ENCODE peak calls at places on chromosomes 3 and 15, in nine cellular contexts. One of them, this sample, is unnamed.

GRCh38 chr3:129230311-129231019 is 18.9 kb upstream of the COPG1 start:
- DNase-seq in cardiac muscle cell: no peak
- DNase-seq in foreskin fibroblast: peak
- DNase-seq in brain microvascular endothelial cell: peak
- DNase-seq in ovary: no peak
- DNase-seq in A549: no peak
- DNase-seq in WTC11: no peak
- DNase-seq in nephron progenitor cell: no peak
- DNase-seq in AG04449: no peak
- DNase-seq in this sample: no peak

GRCh38 chr3:74621581-74621980 is 7.1 kb upstream of the CNTN3 start:
- DNase-seq in cardiac muscle cell: no peak
- DNase-seq in foreskin fibroblast: no peak
- DNase-seq in brain microvascular endothelial cell: no peak
- DNase-seq in ovary: no peak
- DNase-seq in A549: no peak
- DNase-seq in WTC11: no peak
- DNase-seq in nephron progenitor cell: no peak
- DNase-seq in AG04449: no peak
- DNase-seq in this sample: no peak

GRCh38 chr15:27592036-27592725 is 506.9 kb downstream of the OCA2 start:
- DNase-seq in cardiac muscle cell: peak
- DNase-seq in foreskin fibroblast: no peak
- DNase-seq in brain microvascular endothelial cell: no peak
- DNase-seq in ovary: no peak
- DNase-seq in A549: no peak
- DNase-seq in WTC11: no peak
- DNase-seq in nephron progenitor cell: peak
- DNase-seq in AG04449: no peak
- DNase-seq in this sample: no peak

GRCh38 chr3:72334681-72335457 is 513.4 kb downstream of the SHQ1 start:
- DNase-seq in cardiac muscle cell: no peak
- DNase-seq in foreskin fibroblast: no peak
- DNase-seq in brain microvascular endothelial cell: no peak
- DNase-seq in ovary: no peak
- DNase-seq in A549: no peak
- DNase-seq in WTC11: no peak
- DNase-seq in nephron progenitor cell: no peak
- DNase-seq in AG04449: no peak
- DNase-seq in this sample: no peak

GRCh38 chr3:197749315-197749600 is 425 bp upstream of the FYTTD1 start:
- DNase-seq in cardiac muscle cell: peak
- DNase-seq in foreskin fibroblast: peak
- DNase-seq in brain microvascular endothelial cell: peak
- DNase-seq in ovary: no peak
- DNase-seq in A549: peak
- DNase-seq in WTC11: peak
- DNase-seq in nephron progenitor cell: no peak
- DNase-seq in AG04449: no peak
- DNase-seq in this sample: no peak

GRCh38 chr3:90033242-90033641 is 925.8 kb downstream of the EPHA3 start:
- DNase-seq in cardiac muscle cell: no peak
- DNase-seq in foreskin fibroblast: no peak
- DNase-seq in brain microvascular endothelial cell: no peak
- DNase-seq in ovary: no peak
- DNase-seq in A549: no peak
- DNase-seq in WTC11: no peak
- DNase-seq in nephron progenitor cell: no peak
- DNase-seq in AG04449: no peak
- DNase-seq in this sample: no peak

GRCh38 chr3:183252973-183253363 is at the start of gene B3GNT5:
- DNase-seq in cardiac muscle cell: peak
- DNase-seq in foreskin fibroblast: no peak
- DNase-seq in brain microvascular endothelial cell: no peak
- DNase-seq in ovary: peak
- DNase-seq in A549: no peak
- DNase-seq in WTC11: peak
- DNase-seq in nephron progenitor cell: peak
- DNase-seq in AG04449: no peak
- DNase-seq in this sample: no peak

GRCh38 chr3:142930510-142930909 is 33.0 kb downstream of the PAQR9 start:
- DNase-seq in cardiac muscle cell: no peak
- DNase-seq in foreskin fibroblast: no peak
- DNase-seq in brain microvascular endothelial cell: no peak
- DNase-seq in ovary: no peak
- DNase-seq in A549: no peak
- DNase-seq in WTC11: no peak
- DNase-seq in nephron progenitor cell: no peak
- DNase-seq in AG04449: no peak
- DNase-seq in this sample: no peak

GRCh38 chr3:119918992-119919933 is 137.4 kb downstream of the NR1I2 start:
- DNase-seq in cardiac muscle cell: no peak
- DNase-seq in foreskin fibroblast: no peak
- DNase-seq in brain microvascular endothelial cell: no peak
- DNase-seq in ovary: no peak
- DNase-seq in A549: no peak
- DNase-seq in WTC11: no peak
- DNase-seq in nephron progenitor cell: no peak
- DNase-seq in AG04449: no peak
- DNase-seq in this sample: no peak

GRCh38 chr15:49492834-49493233 is 69.8 kb downstream of the FGF7 start:
- DNase-seq in cardiac muscle cell: no peak
- DNase-seq in foreskin fibroblast: peak
- DNase-seq in brain microvascular endothelial cell: no peak
- DNase-seq in ovary: no peak
- DNase-seq in A549: no peak
- DNase-seq in WTC11: no peak
- DNase-seq in nephron progenitor cell: no peak
- DNase-seq in AG04449: peak
- DNase-seq in this sample: no peak

GRCh38 chr15:68821898-68822380 is 1.2 kb upstream of the ANP32A start:
- DNase-seq in cardiac muscle cell: peak
- DNase-seq in foreskin fibroblast: no peak
- DNase-seq in brain microvascular endothelial cell: no peak
- DNase-seq in ovary: no peak
- DNase-seq in A549: no peak
- DNase-seq in WTC11: no peak
- DNase-seq in nephron progenitor cell: no peak
- DNase-seq in AG04449: no peak
- DNase-seq in this sample: no peak

GRCh38 chr3:63232764-63233396 is 45.2 kb upstream of the SYNPR start:
- DNase-seq in cardiac muscle cell: peak
- DNase-seq in foreskin fibroblast: no peak
- DNase-seq in brain microvascular endothelial cell: no peak
- DNase-seq in ovary: no peak
- DNase-seq in A549: no peak
- DNase-seq in WTC11: no peak
- DNase-seq in nephron progenitor cell: no peak
- DNase-seq in AG04449: no peak
- DNase-seq in this sample: no peak

GRCh38 chr3:181050738-181051137 is 61.2 kb upstream of the DNAJC19 start:
- DNase-seq in cardiac muscle cell: no peak
- DNase-seq in foreskin fibroblast: no peak
- DNase-seq in brain microvascular endothelial cell: no peak
- DNase-seq in ovary: no peak
- DNase-seq in A549: no peak
- DNase-seq in WTC11: no peak
- DNase-seq in nephron progenitor cell: no peak
- DNase-seq in AG04449: no peak
- DNase-seq in this sample: no peak

GRCh38 chr3:123258811-123259420 is 57.2 kb downstream of the SEC22A start:
- DNase-seq in cardiac muscle cell: peak
- DNase-seq in foreskin fibroblast: peak
- DNase-seq in brain microvascular endothelial cell: peak
- DNase-seq in ovary: no peak
- DNase-seq in A549: peak
- DNase-seq in WTC11: no peak
- DNase-seq in nephron progenitor cell: no peak
- DNase-seq in AG04449: no peak
- DNase-seq in this sample: no peak

GRCh38 chr3:169744332-169745054 is 20.4 kb downstream of the TERC start:
- DNase-seq in cardiac muscle cell: no peak
- DNase-seq in foreskin fibroblast: no peak
- DNase-seq in brain microvascular endothelial cell: no peak
- DNase-seq in ovary: no peak
- DNase-seq in A549: no peak
- DNase-seq in WTC11: no peak
- DNase-seq in nephron progenitor cell: no peak
- DNase-seq in AG04449: no peak
- DNase-seq in this sample: no peak
- TF ChIP-seq CTCF in cardiac muscle cell: peak
- TF ChIP-seq CTCF in foreskin fibroblast: no peak
- TF ChIP-seq CTCF in brain microvascular endothelial cell: no peak
- TF ChIP-seq CTCF in ovary: peak
- TF ChIP-seq CTCF in A549: peak
- TF ChIP-seq CTCF in WTC11: no peak
- TF ChIP-seq CTCF in nephron progenitor cell: peak
- TF ChIP-seq CTCF in AG04449: no peak
- TF ChIP-seq CTCF in this sample: no peak

DNA sequence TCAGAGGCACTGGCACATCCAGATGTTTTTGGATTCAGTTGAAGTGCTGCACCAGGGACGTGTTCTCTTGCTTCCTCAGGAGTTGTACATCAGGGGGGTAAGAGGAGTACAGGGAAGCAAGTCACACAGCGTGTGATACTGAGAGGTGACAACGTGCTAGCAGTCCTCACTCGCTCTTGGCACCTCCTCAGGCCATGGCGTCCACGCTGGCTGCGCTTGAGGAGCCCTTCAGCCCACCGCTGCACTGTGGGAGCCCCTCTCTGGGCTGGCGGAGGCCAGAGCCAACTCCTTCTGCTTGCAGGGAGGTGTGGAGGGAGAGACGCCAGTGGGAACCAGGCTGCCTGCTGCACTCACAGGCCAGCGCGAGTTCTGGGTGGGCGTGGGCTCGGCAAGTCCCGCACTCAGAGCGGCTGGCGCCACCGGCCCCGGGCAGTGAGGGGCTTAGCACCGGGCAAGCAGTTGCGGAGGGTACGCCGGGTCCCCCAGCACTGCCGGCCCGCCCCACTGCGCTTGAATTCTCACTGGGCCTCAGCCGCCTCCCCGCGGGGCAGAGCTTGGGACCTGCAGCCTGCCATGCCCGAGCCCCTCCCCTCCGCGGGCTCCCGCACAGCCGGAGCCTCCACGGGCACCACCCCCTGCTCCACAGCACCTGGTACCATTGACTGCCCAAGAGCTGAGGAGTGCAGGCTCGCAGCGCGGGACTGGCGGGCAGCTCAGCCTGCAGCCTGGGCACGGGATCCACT is 64.5 kb downstream of the PLD1 start:
- DNase-seq in cardiac muscle cell: no peak
- DNase-seq in foreskin fibroblast: no peak
- DNase-seq in brain microvascular endothelial cell: no peak
- DNase-seq in ovary: no peak
- DNase-seq in A549: no peak
- DNase-seq in WTC11: no peak
- DNase-seq in nephron progenitor cell: no peak
- DNase-seq in AG04449: no peak
- DNase-seq in this sample: no peak
- TF ChIP-seq CTCF in cardiac muscle cell: no peak
- TF ChIP-seq CTCF in foreskin fibroblast: no peak
- TF ChIP-seq CTCF in brain microvascular endothelial cell: no peak
- TF ChIP-seq CTCF in ovary: no peak
- TF ChIP-seq CTCF in A549: no peak
- TF ChIP-seq CTCF in WTC11: no peak
- TF ChIP-seq CTCF in nephron progenitor cell: no peak
- TF ChIP-seq CTCF in AG04449: no peak
- TF ChIP-seq CTCF in this sample: no peak

GRCh38 chr3:66047321-66048050 is 8.8 kb upstream of the MAGI1 start:
- DNase-seq in cardiac muscle cell: peak
- DNase-seq in foreskin fibroblast: peak
- DNase-seq in brain microvascular endothelial cell: peak
- DNase-seq in ovary: peak
- DNase-seq in A549: no peak
- DNase-seq in WTC11: no peak
- DNase-seq in nephron progenitor cell: no peak
- DNase-seq in AG04449: peak
- DNase-seq in this sample: no peak
- TF ChIP-seq CTCF in cardiac muscle cell: peak
- TF ChIP-seq CTCF in foreskin fibroblast: no peak
- TF ChIP-seq CTCF in brain microvascular endothelial cell: peak
- TF ChIP-seq CTCF in ovary: no peak
- TF ChIP-seq CTCF in A549: no peak
- TF ChIP-seq CTCF in WTC11: no peak
- TF ChIP-seq CTCF in nephron progenitor cell: no peak
- TF ChIP-seq CTCF in AG04449: no peak
- TF ChIP-seq CTCF in this sample: no peak

GRCh38 chr3:37030573-37030972 is 37.3 kb downstream of the MLH1 start:
- DNase-seq in cardiac muscle cell: no peak
- DNase-seq in foreskin fibroblast: no peak
- DNase-seq in brain microvascular endothelial cell: no peak
- DNase-seq in ovary: no peak
- DNase-seq in A549: no peak
- DNase-seq in WTC11: no peak
- DNase-seq in nephron progenitor cell: no peak
- DNase-seq in AG04449: no peak
- DNase-seq in this sample: no peak

GRCh38 chr3:37029111-37029510 is 35.8 kb downstream of the MLH1 start:
- DNase-seq in cardiac muscle cell: no peak
- DNase-seq in foreskin fibroblast: no peak
- DNase-seq in brain microvascular endothelial cell: no peak
- DNase-seq in ovary: no peak
- DNase-seq in A549: no peak
- DNase-seq in WTC11: no peak
- DNase-seq in nephron progenitor cell: no peak
- DNase-seq in AG04449: no peak
- DNase-seq in this sample: no peak

GRCh38 chr3:37028329-37028728 is 35.0 kb downstream of the MLH1 start:
- DNase-seq in cardiac muscle cell: peak
- DNase-seq in foreskin fibroblast: no peak
- DNase-seq in brain microvascular endothelial cell: no peak
- DNase-seq in ovary: peak
- DNase-seq in A549: no peak
- DNase-seq in WTC11: no peak
- DNase-seq in nephron progenitor cell: no peak
- DNase-seq in AG04449: no peak
- DNase-seq in this sample: no peak

GRCh38 chr3:37031115-37031682 is 37.9 kb downstream of the MLH1 start:
- DNase-seq in cardiac muscle cell: no peak
- DNase-seq in foreskin fibroblast: no peak
- DNase-seq in brain microvascular endothelial cell: no peak
- DNase-seq in ovary: no peak
- DNase-seq in A549: no peak
- DNase-seq in WTC11: no peak
- DNase-seq in nephron progenitor cell: no peak
- DNase-seq in AG04449: no peak
- DNase-seq in this sample: no peak

DNA sequence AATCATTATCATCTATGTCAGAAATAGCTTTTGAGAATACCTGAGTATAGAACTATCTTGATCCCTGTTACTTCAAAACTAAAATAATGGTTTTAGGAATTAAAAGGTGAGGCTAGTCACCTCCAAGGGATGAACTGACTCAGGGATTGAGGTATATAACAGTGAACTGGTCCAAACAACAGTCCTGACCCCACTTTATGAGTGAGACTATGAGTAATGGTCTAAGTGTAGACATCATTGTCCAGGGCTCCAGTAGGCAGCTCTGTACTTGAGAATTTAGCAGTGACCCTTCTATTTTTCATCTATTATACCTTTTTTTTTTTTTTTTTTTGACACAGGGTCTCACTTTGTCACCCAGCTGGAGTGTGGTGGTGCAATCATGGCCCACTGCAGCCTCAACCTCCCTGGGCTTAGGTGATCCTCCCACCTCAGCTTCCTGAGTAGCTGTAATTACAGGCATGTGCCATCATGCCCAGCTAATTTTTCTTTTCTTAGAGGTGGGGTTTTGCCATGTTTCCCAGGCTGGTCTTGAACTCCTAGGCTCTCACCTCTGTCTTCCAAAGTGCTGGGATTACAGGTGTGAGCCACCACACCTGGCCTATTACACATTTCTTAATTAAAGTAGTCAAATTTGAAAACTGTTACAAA is 36.3 kb downstream of the MLH1 start:
- DNase-seq in cardiac muscle cell: no peak
- DNase-seq in foreskin fibroblast: no peak
- DNase-seq in brain microvascular endothelial cell: no peak
- DNase-seq in ovary: no peak
- DNase-seq in A549: no peak
- DNase-seq in WTC11: no peak
- DNase-seq in nephron progenitor cell: no peak
- DNase-seq in AG04449: no peak
- DNase-seq in this sample: no peak
- TF ChIP-seq CTCF in cardiac muscle cell: no peak
- TF ChIP-seq CTCF in foreskin fibroblast: no peak
- TF ChIP-seq CTCF in brain microvascular endothelial cell: no peak
- TF ChIP-seq CTCF in ovary: no peak
- TF ChIP-seq CTCF in A549: no peak
- TF ChIP-seq CTCF in WTC11: no peak
- TF ChIP-seq CTCF in nephron progenitor cell: no peak
- TF ChIP-seq CTCF in AG04449: no peak
- TF ChIP-seq CTCF in this sample: no peak

This sample was measured in GM06990.